ENCODE peak calls at places on chromosomes 12 and 14, in four cellular contexts. V, A, R and W are unnamed samples.

GRCh38 chr14:93669632-93670031 is 118.7 kb downstream of the PRIMA1 start:
- ATAC-seq in A (no peak), V (no peak), R (no peak), W (no peak)

GRCh38 chr14:83118029-83118428 is 1584.4 kb upstream of the SEL1L start:
- ATAC-seq in A (no peak), V (no peak), R (no peak), W (no peak)

GRCh38 chr12:88868062-88868461 is 287.8 kb upstream of the KITLG start:
- ATAC-seq in R (no peak), V (no peak), A (no peak), W (peak; percentile 58)

GRCh38 chr14:55588259-55588699 is 8.3 kb downstream of the KTN1 start:
- ATAC-seq in A (no peak), V (no peak), R (no peak), W (no peak)

GRCh38 chr14:90545966-90546751 is 149.3 kb downstream of the CALM1 start:
- ATAC-seq in A (no peak), V (no peak), R (peak; percentile 8), W (peak; percentile 79)

GRCh38 chr12:58363971-58364370 is 422.6 kb downstream of the ATP23 start:
- ATAC-seq in V (no peak), R (no peak), A (no peak), W (no peak)

GRCh38 chr14:98210045-98210678 is 1061.8 kb downstream of the BCL11B start:
- ATAC-seq in V (no peak), A (peak; percentile 20), R (no peak), W (no peak)

GRCh38 chr12:109720152-109720855 is 6.7 kb downstream of the FAM222A start:
- ATAC-seq in V (no peak), R (no peak), A (no peak), W (no peak)

GRCh38 chr14:20791199-20791996 is 10.3 kb downstream of the RNASE6 start:
- ATAC-seq in R (no peak), V (no peak), A (no peak), W (no peak)

GRCh38 chr12:22535038-22535437 is 9.3 kb downstream of the C2CD5 start:
- ATAC-seq in R (no peak), A (no peak), V (no peak), W (no peak)

GRCh38 chr14:68715032-68715924 is 77.6 kb downstream of the ZFP36L1 start:
- ATAC-seq in A (no peak), V (no peak), R (no peak), W (peak; percentile 41)

GRCh38 chr12:128797119-128798118 is 26.3 kb downstream of the SLC15A4 start:
- ATAC-seq in A (no peak), R (no peak), V (no peak), W (no peak)

GRCh38 chr12:113506867-113507266 is 35.2 kb upstream of the LHX5 start:
- ATAC-seq in R (no peak), A (no peak), V (no peak), W (no peak)

GRCh38 chr14:57461777-57462320 is 31.8 kb downstream of the CCDC198 start:
- ATAC-seq in R (peak; percentile 59), V (no peak), A (no peak), W (no peak)

GRCh38 chr12:13250416-13250815 is 53.9 kb downstream of the EMP1 start:
- ATAC-seq in A (no peak), R (peak; percentile 47), V (no peak), W (no peak)

GRCh38 chr12:38053655-38054464 is 262.7 kb upstream of the ALG10B start:
- ATAC-seq in V (peak; percentile 47), R (peak; percentile 20), A (no peak), W (no peak)

GRCh38 chr12:132450391-132451171 is 39.4 kb upstream of the FBRSL1 start:
- ATAC-seq in V (no peak), R (no peak), A (peak; percentile 1), W (no peak)

GRCh38 chr12:11822071-11822818 is 172.8 kb downstream of the ETV6 start:
- ATAC-seq in V (no peak), R (no peak), A (no peak), W (peak; percentile 6)
- TF ChIP-seq EP300 in V (no peak), R (no peak), A (no peak), W (no peak)

GRCh38 chr12:56116267-56117081 is at the start of gene RPL41:
- ATAC-seq in V (peak; percentile 55), A (peak; percentile 88), R (peak; percentile 46), W (peak; percentile 76)
- TF ChIP-seq EP300 in V (no peak), A (peak; percentile 73), R (no peak), W (no peak)

GRCh38 chr14:102417646-102418045 is 54.9 kb downstream of the TECPR2 start:
- ATAC-seq in V (no peak), R (no peak), A (no peak), W (no peak)

GRCh38 chr14:102418853-102419240 is 56.1 kb downstream of the TECPR2 start:
- ATAC-seq in A (no peak), R (no peak), V (no peak), W (no peak)

GRCh38 chr14:102418169-102418852 is 55.6 kb downstream of the TECPR2 start:
- ATAC-seq in R (no peak), A (no peak), V (peak; percentile 74), W (no peak)

GRCh38 chr14:102419716-102420115 is 57.0 kb downstream of the TECPR2 start:
- ATAC-seq in V (no peak), A (no peak), R (no peak), W (no peak)

DNA sequence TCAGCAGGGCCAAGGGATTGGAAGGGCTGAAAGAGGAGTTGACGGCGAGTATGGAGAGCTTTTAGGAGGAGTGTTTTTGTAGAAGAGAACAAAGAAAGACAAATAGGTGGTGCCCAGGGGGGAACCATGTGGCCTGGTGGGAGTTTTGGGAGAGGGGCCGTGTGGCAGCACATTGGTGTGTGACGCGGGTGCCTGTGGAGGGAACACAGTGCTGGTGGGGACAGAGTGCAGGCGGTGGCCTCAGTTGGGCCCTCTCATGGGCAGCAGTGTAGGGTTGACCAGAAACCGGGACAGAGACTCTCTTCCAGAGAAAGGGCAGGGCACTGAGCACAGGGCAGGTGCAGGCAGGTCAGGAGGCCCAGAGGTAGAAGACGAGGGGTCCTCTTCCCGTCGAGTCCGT is 56.5 kb downstream of the TECPR2 start:
- ATAC-seq in V (no peak), R (no peak), A (no peak), W (no peak)
- TF ChIP-seq EP300 in V (no peak), R (no peak), A (no peak), W (no peak)

GRCh38 chr12:40691913-40692616 is at the start of gene CNTN1:
- ATAC-seq in A (peak; percentile 93), V (no peak), R (peak; percentile 90), W (peak; percentile 93)
- TF ChIP-seq EP300 in A (no peak), V (no peak), R (no peak), W (no peak)

GRCh38 chr12:44748950-44749468 is 127.1 kb downstream of the NELL2 start:
- ATAC-seq in V (no peak), R (no peak), A (no peak), W (no peak)

GRCh38 chr12:44749566-44749965 is 126.5 kb downstream of the NELL2 start:
- ATAC-seq in R (no peak), V (no peak), A (no peak), W (no peak)

GRCh38 chr12:44750468-44750867 is 125.6 kb downstream of the NELL2 start:
- ATAC-seq in R (no peak), A (no peak), V (no peak), W (no peak)
- TF ChIP-seq EP300 in R (no peak), A (no peak), V (no peak), W (no peak)